ENCODE peak calls at places on chromosomes 1 and 21, in six cellular contexts. D is stimulated activated CD4-positive, alpha-beta T cell treated with anti-CD3 and anti-CD28 coated beads, Interleukin-2, amount 100 ng/mL, for 48 hours; Y is non-pigmented ciliary epithelial cell; I is NB4; N is activated effector memory CD4-positive, alpha-beta T cell treated with anti-CD3 and anti-CD28 coated beads, Interleukin-2, amount 50 U/mL, for 16 hours; V is IMR-90. G is an unnamed sample.

GRCh38 chr1:175555266-175555665 is 188.1 kb downstream of the TNR start:
- DNase-seq in D (no peak), Y (peak; percentile 10), I (no peak), N (no peak), V (no peak), G (no peak)

GRCh38 chr1:69569983-69570755 is 2.4 kb downstream of the LRRC7 start:
- DNase-seq in D (no peak), Y (no peak), I (no peak), N (no peak), V (no peak), G (no peak)

GRCh38 chr1:30695481-30695880 is 27.9 kb downstream of the MATN1 start:
- DNase-seq in D (no peak), Y (no peak), I (no peak), N (no peak), V (no peak), G (peak; percentile 48)

GRCh38 chr1:34164510-34165381 is at the start of gene CSMD2:
- DNase-seq in D (no peak), Y (peak; percentile 10), I (no peak), N (peak; percentile 6), V (peak; percentile 23), G (no peak)

GRCh38 chr1:204110894-204111633 is 38.1 kb downstream of the SOX13 start:
- DNase-seq in D (no peak), Y (no peak), I (no peak), N (no peak), V (no peak), G (no peak)

GRCh38 chr1:8987881-8988617 is 38.2 kb downstream of the SLC2A7 start:
- DNase-seq in D (peak; percentile 74), Y (no peak), I (peak; percentile 45), N (peak; percentile 89), V (peak; percentile 32), G (peak; percentile 63)

GRCh38 chr1:88985033-88985432 is 7.4 kb downstream of the KYAT3 start:
- DNase-seq in D (no peak), Y (peak; percentile 83), I (no peak), N (no peak), V (peak; percentile 91), G (peak; percentile 57)

GRCh38 chr1:118960567-118961136 is 27.5 kb downstream of the TBX15 start:
- DNase-seq in D (no peak), Y (no peak), I (no peak), N (no peak), V (no peak), G (no peak)

GRCh38 chr1:20074046-20074724 is 4.2 kb downstream of the PLA2G5 start:
- DNase-seq in D (no peak), Y (no peak), I (no peak), N (no peak), V (no peak), G (no peak)

GRCh38 chr1:196400478-196401453 is 207.5 kb downstream of the KCNT2 start:
- DNase-seq in D (no peak), Y (peak; percentile 83), I (peak; percentile 12), N (no peak), V (peak; percentile 42), G (no peak)

GRCh38 chr1:109425391-109425790 is 857 bp downstream of the PSMA5 start:
- DNase-seq in D (no peak), Y (no peak), I (peak; percentile 38), N (no peak), V (peak; percentile 38), G (peak; percentile 73)

GRCh38 chr1:54282101-54282847 is 82.3 kb downstream of the MRPL37 start:
- DNase-seq in D (no peak), Y (no peak), I (no peak), N (no peak), V (no peak), G (no peak)

GRCh38 chr1:206856674-206857464 is 8.6 kb upstream of the IL20 start:
- DNase-seq in D (no peak), Y (no peak), I (no peak), N (no peak), V (no peak), G (peak; percentile 65)

GRCh38 chr1:209620484-209620879 is 31.7 kb downstream of the LAMB3 start:
- DNase-seq in D (no peak), Y (no peak), I (no peak), N (no peak), V (peak; percentile 57), G (no peak)

GRCh38 chr1:228323401-228323800 is 83.2 kb downstream of the TRIM11 start:
- DNase-seq in D (no peak), Y (no peak), I (no peak), N (peak; percentile 41), V (no peak), G (no peak)

GRCh38 chr1:160081261-160081936 is at the start of gene KCNJ9:
- DNase-seq in D (no peak), Y (no peak), I (no peak), N (no peak), V (no peak), G (no peak)

GRCh38 chr1:43253173-43253572 is 16.6 kb upstream of the TMEM125 start:
- DNase-seq in D (no peak), Y (no peak), I (no peak), N (no peak), V (no peak), G (no peak)

GRCh38 chr1:110136911-110137310 is 13.4 kb upstream of the SLC6A17 start:
- DNase-seq in D (no peak), Y (no peak), I (no peak), N (no peak), V (no peak), G (peak; percentile 52)

GRCh38 chr1:29931477-29932175 is 695.3 kb downstream of the PTPRU start:
- DNase-seq in D (no peak), Y (no peak), I (no peak), N (no peak), V (no peak), G (no peak)

GRCh38 chr1:230204852-230205251 is 137.8 kb downstream of the GALNT2 start:
- DNase-seq in D (no peak), Y (no peak), I (no peak), N (no peak), V (no peak), G (no peak)

GRCh38 chr1:221715321-221716169 is 26.3 kb downstream of the DUSP10 start:
- DNase-seq in D (no peak), Y (no peak), I (no peak), N (no peak), V (peak; percentile 77), G (no peak)

GRCh38 chr1:165365344-165365743 is 8.8 kb upstream of the LMX1A start:
- DNase-seq in D (no peak), Y (no peak), I (no peak), N (no peak), V (no peak), G (no peak)

GRCh38 chr1:38114231-38114630 is 67.6 kb upstream of the POU3F1 start:
- DNase-seq in D (no peak), Y (no peak), I (no peak), N (no peak), V (no peak), G (no peak)

GRCh38 chr1:229270547-229271447 is at the start of gene RAB4A:
- DNase-seq in D (peak; percentile 65), Y (no peak), I (peak; percentile 89), N (peak; percentile 91), V (peak; percentile 81), G (no peak)

GRCh38 chr21:44853601-44854390 is 19.7 kb downstream of the PTTG1IP start:
- DNase-seq in D (no peak), Y (no peak), I (no peak), N (no peak), V (no peak), G (no peak)

GRCh38 chr1:68346192-68346808 is 103.5 kb downstream of the RPE65 start:
- DNase-seq in D (no peak), Y (no peak), I (peak; percentile 27), N (no peak), V (peak; percentile 46), G (peak; percentile 62)

GRCh38 chr21:42024261-42024877 is 14.2 kb upstream of the ZBTB21 start:
- DNase-seq in D (no peak), Y (no peak), I (no peak), N (no peak), V (no peak), G (no peak)

GRCh38 chr1:112011231-112011630 is 21.8 kb upstream of the KCND3 start:
- DNase-seq in D (no peak), Y (peak; percentile 6), I (no peak), N (peak; percentile 25), V (peak; percentile 29), G (no peak)

GRCh38 chr21:43917515-43918384 is 52.7 kb downstream of the AGPAT3 start:
- DNase-seq in D (no peak), Y (no peak), I (no peak), N (no peak), V (no peak), G (peak; percentile 58)

GRCh38 chr1:15994590-15995351 is 9.3 kb upstream of the SRARP start:
- DNase-seq in D (peak; percentile 46), Y (no peak), I (peak; percentile 64), N (peak; percentile 83), V (peak; percentile 56), G (peak; percentile 52)

GRCh38 chr1:111422546-111423391 is 4.8 kb downstream of the OVGP1 start:
- DNase-seq in D (no peak), Y (no peak), I (peak; percentile 82), N (no peak), V (peak; percentile 11), G (no peak)

GRCh38 chr21:34835526-34835925 is 166.7 kb downstream of the CLIC6 start:
- DNase-seq in D (no peak), Y (no peak), I (peak; percentile 97), N (no peak), V (no peak), G (no peak)

GRCh38 chr1:244092293-244093264 is 41.5 kb downstream of the ZBTB18 start:
- DNase-seq in D (no peak), Y (no peak), I (no peak), N (no peak), V (peak; percentile 67), G (no peak)

GRCh38 chr1:44587796-44588460 is 86.4 kb downstream of the TMEM53 start:
- DNase-seq in D (no peak), Y (no peak), I (no peak), N (no peak), V (no peak), G (no peak)

GRCh38 chr1:65065535-65066378 is 82.2 kb upstream of the AK4 start:
- DNase-seq in D (no peak), Y (no peak), I (no peak), N (no peak), V (no peak), G (no peak)

GRCh38 chr1:157404614-157405013 is 147.7 kb downstream of the FCRL5 start:
- DNase-seq in D (no peak), Y (no peak), I (peak; percentile 27), N (no peak), V (no peak), G (no peak)

GRCh38 chr1:113223546-113223945 is 150.5 kb downstream of the LRIG2 start:
- DNase-seq in D (no peak), Y (no peak), I (peak; percentile 3), N (no peak), V (no peak), G (no peak)

GRCh38 chr21:43302769-43303168 is 124.2 kb downstream of the SIK1 start:
- DNase-seq in D (no peak), Y (no peak), I (no peak), N (no peak), V (no peak), G (no peak)

GRCh38 chr1:175129997-175130648 is 62.5 kb downstream of the KIAA0040 start:
- DNase-seq in D (no peak), Y (no peak), I (peak; percentile 72), N (no peak), V (no peak), G (peak; percentile 52)

G was measured in Karpas-422.